ENCODE peak calls at places on chromosomes 6 and 20, in eight cellular contexts. Y is naive thymus-derived CD4-positive, alpha-beta T cell; K is NB4; B is esophagus squamous epithelium; Q is GM23338; M is cardiac fibroblast; R is fibroblast of pulmonary artery; G is heart left ventricle. O is an unnamed sample.

GRCh38 chr6:33384581-33385020 is 7.0 kb upstream of the KIFC1 start:
- DNase-seq in Y (no peak), K (peak), B (no peak), Q (peak), M (peak), R (peak), G (no peak), O (peak)

GRCh38 chr6:56335733-56336132 is 88.4 kb upstream of the COL21A1 start:
- DNase-seq in Y (no peak), K (no peak), B (no peak), Q (no peak), M (peak), R (peak), G (no peak), O (peak)

GRCh38 chr6:43009124-43009523 is 4.6 kb downstream of the MEA1 start:
- DNase-seq in Y (no peak), K (peak), B (no peak), Q (peak), M (peak), R (peak), G (peak), O (no peak)

GRCh38 chr20:63519765-63520593 is 586 bp upstream of the PPDPF start:
- DNase-seq in Y (peak), K (no peak), B (no peak), Q (peak), M (no peak), R (peak), G (peak), O (no peak)

GRCh38 chr6:110399219-110400071 is 15.9 kb downstream of the DDO start:
- DNase-seq in Y (no peak), K (no peak), B (no peak), Q (no peak), M (peak), R (no peak), G (no peak), O (no peak)

GRCh38 chr6:32539839-32540238 is 9.8 kb upstream of the HLA-DRB5 start:
- DNase-seq in Y (no peak), K (no peak), B (no peak), Q (no peak), M (no peak), R (no peak), G (no peak), O (no peak)

GRCh38 chr20:57265649-57266250 is 691 bp downstream of the BMP7 start:
- DNase-seq in Y (no peak), K (no peak), B (no peak), Q (peak), M (no peak), R (peak), G (no peak), O (no peak)

GRCh38 chr6:151240861-151241642 is 1.3 kb downstream of the AKAP12 start:
- DNase-seq in Y (no peak), K (no peak), B (no peak), Q (peak), M (peak), R (peak), G (peak), O (no peak)

GRCh38 chr6:125512621-125513020 is 210.9 kb upstream of the HDDC2 start:
- DNase-seq in Y (no peak), K (peak), B (no peak), Q (peak), M (no peak), R (peak), G (no peak), O (no peak)

GRCh38 chr6:111423055-111423633 is 59.9 kb downstream of the REV3L start:
- DNase-seq in Y (no peak), K (peak), B (no peak), Q (no peak), M (no peak), R (no peak), G (no peak), O (no peak)

GRCh38 chr20:25273046-25273445 is 25.2 kb downstream of the PYGB start:
- DNase-seq in Y (no peak), K (no peak), B (no peak), Q (no peak), M (no peak), R (no peak), G (peak), O (no peak)

GRCh38 chr20:41734506-41734945 is 116.3 kb upstream of the CHD6 start:
- DNase-seq in Y (no peak), K (peak), B (no peak), Q (peak), M (peak), R (peak), G (peak), O (no peak)

GRCh38 chr6:63643862-63644261 is 8.3 kb downstream of the PHF3 start:
- DNase-seq in Y (no peak), K (peak), B (no peak), Q (peak), M (peak), R (peak), G (no peak), O (no peak)

GRCh38 chr6:161721511-161721910 is 447.6 kb upstream of the AGPAT4 start:
- DNase-seq in Y (no peak), K (no peak), B (no peak), Q (no peak), M (no peak), R (no peak), G (no peak), O (no peak)

GRCh38 chr20:37721751-37722150 is 27.9 kb downstream of the CTNNBL1 start:
- DNase-seq in Y (no peak), K (no peak), B (no peak), Q (no peak), M (no peak), R (no peak), G (no peak), O (no peak)

GRCh38 chr20:38153401-38153800 is 11.7 kb downstream of the TGM2 start:
- DNase-seq in Y (no peak), K (no peak), B (no peak), Q (no peak), M (no peak), R (no peak), G (no peak), O (no peak)

GRCh38 chr6:33976425-33977360 is 169.2 kb downstream of the GRM4 start:
- DNase-seq in Y (peak), K (no peak), B (no peak), Q (peak), M (no peak), R (no peak), G (no peak), O (no peak)

GRCh38 chr6:25755496-25755895 is 954 bp downstream of the SLC17A4 start:
- DNase-seq in Y (no peak), K (no peak), B (no peak), Q (no peak), M (no peak), R (no peak), G (no peak), O (no peak)

GRCh38 chr6:125375013-125375412 is 73.2 kb upstream of the HDDC2 start:
- DNase-seq in Y (no peak), K (no peak), B (no peak), Q (no peak), M (no peak), R (no peak), G (no peak), O (no peak)

GRCh38 chr6:133396630-133397335 is 155.6 kb downstream of the EYA4 start:
- DNase-seq in Y (no peak), K (no peak), B (no peak), Q (no peak), M (peak), R (no peak), G (no peak), O (no peak)

GRCh38 chr20:41631826-41632225 is 13.6 kb upstream of the CHD6 start:
- DNase-seq in Y (no peak), K (no peak), B (no peak), Q (no peak), M (peak), R (peak), G (peak), O (peak)

GRCh38 chr20:31602779-31603441 is 2.2 kb upstream of the ID1 start:
- DNase-seq in Y (no peak), K (peak), B (no peak), Q (no peak), M (peak), R (peak), G (no peak), O (no peak)

GRCh38 chr6:47242483-47243386 is 67.0 kb downstream of the TNFRSF21 start:
- DNase-seq in Y (peak), K (peak), B (peak), Q (peak), M (peak), R (peak), G (peak), O (peak)

GRCh38 chr20:63071541-63072181 is 64.9 kb upstream of the BHLHE23 start:
- DNase-seq in Y (no peak), K (no peak), B (no peak), Q (peak), M (no peak), R (peak), G (no peak), O (peak)

GRCh38 chr20:17964632-17965031 is 4.0 kb downstream of the SNX5 start:
- DNase-seq in Y (no peak), K (no peak), B (no peak), Q (no peak), M (no peak), R (no peak), G (no peak), O (no peak)

GRCh38 chr6:168213121-168213524 is 106.5 kb downstream of the DACT2 start:
- DNase-seq in Y (no peak), K (no peak), B (no peak), Q (no peak), M (no peak), R (no peak), G (no peak), O (no peak)

GRCh38 chr20:24040896-24041459 is 52.4 kb upstream of the GGTLC1 start:
- DNase-seq in Y (no peak), K (no peak), B (no peak), Q (no peak), M (no peak), R (no peak), G (no peak), O (no peak)

GRCh38 chr6:31752739-31753319 is 9.6 kb upstream of the SAPCD1 start:
- DNase-seq in Y (no peak), K (no peak), B (no peak), Q (no peak), M (peak), R (peak), G (no peak), O (no peak)

GRCh38 chr6:80364206-80364605 is 257.7 kb downstream of the BCKDHB start:
- DNase-seq in Y (no peak), K (no peak), B (no peak), Q (no peak), M (no peak), R (no peak), G (no peak), O (no peak)

GRCh38 chr6:80363501-80363900 is 257.0 kb downstream of the BCKDHB start:
- DNase-seq in Y (no peak), K (no peak), B (no peak), Q (no peak), M (peak), R (peak), G (no peak), O (no peak)

DNA sequence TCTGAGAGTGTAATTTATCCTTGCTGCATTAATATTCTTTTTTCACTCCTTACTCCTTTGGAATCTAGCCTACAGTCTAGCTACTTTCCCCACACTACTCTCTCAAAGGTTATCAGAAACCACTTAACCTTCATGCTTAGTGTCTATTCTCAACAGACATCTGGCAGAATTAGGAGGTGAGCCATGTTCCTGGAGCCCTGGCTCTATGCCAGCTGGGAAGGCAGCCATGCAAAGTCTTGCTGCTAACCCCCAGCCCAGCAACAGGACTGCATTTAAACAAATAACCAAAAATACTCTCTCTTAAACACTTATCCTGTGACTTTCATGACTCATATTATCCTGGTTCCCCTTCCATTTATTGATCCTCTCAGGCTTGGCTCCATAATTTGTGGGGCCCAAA is 260.2 kb downstream of the BCKDHB start:
- DNase-seq in Y (no peak), K (no peak), B (no peak), Q (no peak), M (peak), R (peak), G (peak), O (no peak)
- H3K4me3 ChIP-seq in Y (no peak), K (no peak), B (no peak), Q (no peak), M (no peak), R (no peak), G (no peak), O (no peak)

GRCh38 chr6:17574871-17575560 is 25.1 kb upstream of the FAM8A1 start:
- DNase-seq in Y (no peak), K (no peak), B (no peak), Q (no peak), M (peak), R (peak), G (no peak), O (peak)

GRCh38 chr6:17580518-17581048 is 19.5 kb upstream of the FAM8A1 start:
- DNase-seq in Y (no peak), K (no peak), B (no peak), Q (peak), M (peak), R (peak), G (peak), O (no peak)

GRCh38 chr6:17577059-17577458 is 23.0 kb upstream of the FAM8A1 start:
- DNase-seq in Y (no peak), K (no peak), B (no peak), Q (peak), M (no peak), R (no peak), G (no peak), O (no peak)
- H3K4me3 ChIP-seq in Y (no peak), K (no peak), B (no peak), Q (no peak), M (no peak), R (no peak), G (no peak), O (no peak)

DNA sequence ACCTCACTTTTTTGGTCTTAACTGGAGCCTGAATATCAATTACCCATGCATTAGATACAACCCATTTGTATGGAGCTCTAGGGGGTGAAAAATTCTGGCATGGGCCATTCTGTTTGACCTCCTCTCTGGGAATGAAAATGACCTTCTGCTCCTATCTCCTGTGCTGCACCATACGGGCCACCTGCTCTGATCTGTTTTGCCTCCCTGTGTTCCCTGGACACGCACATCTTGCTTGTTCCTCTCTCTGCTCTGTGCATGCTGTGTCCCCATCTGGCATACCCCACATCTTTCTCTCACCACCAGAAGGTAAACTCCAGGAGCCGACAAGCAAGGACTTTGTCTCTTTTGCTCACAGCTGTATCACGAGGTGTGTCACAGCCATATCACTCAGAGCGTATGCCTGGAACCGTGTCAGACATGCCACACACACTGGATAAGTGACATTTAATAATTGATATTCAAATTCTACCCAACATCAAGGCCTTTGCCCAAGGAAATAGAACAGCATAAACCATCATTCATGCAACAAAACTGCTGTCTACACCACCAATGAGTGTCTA is 208.5 kb upstream of the DTNBP1 start:
- DNase-seq in Y (no peak), K (no peak), B (no peak), Q (no peak), M (no peak), R (no peak), G (no peak), O (no peak)
- H3K4me3 ChIP-seq in Y (no peak), K (no peak), B (no peak), Q (no peak), M (no peak), R (no peak), G (no peak), O (no peak)

GRCh38 chr6:136920216-136920857 is 1.8 kb upstream of the SLC35D3 start:
- DNase-seq in Y (no peak), K (peak), B (no peak), Q (no peak), M (no peak), R (no peak), G (no peak), O (no peak)
- H3K4me3 ChIP-seq in Y (peak), K (no peak), B (no peak), Q (peak), M (peak), R (peak), G (peak), O (no peak)

O was measured in BJ.